ENCODE peak calls at places on chromosomes 11 and 22, in eight cellular contexts. O is heart right ventricle, R is OCI-LY7, G is lung, C is kidney, A is Peyer's patch, V is hepatocyte, P is colonic mucosa. B is an unnamed sample. For H3K9me3, the result is how much of the 10 kb centered on the place peaks cover.

GRCh38 chr22:31148516-31148915 is 8.2 kb upstream of the PLA2G3 start:
- DNase-seq in O (peak), A (no peak), G (no peak), V (no peak), P (no peak), C (no peak), R (no peak), B (no peak)

GRCh38 chr11:14446701-14447169 is 52.9 kb downstream of the COPB1 start:
- DNase-seq in R (no peak), C (no peak), G (no peak), V (no peak), P (no peak), A (no peak), O (no peak), B (no peak)

GRCh38 chr22:38871360-38872171 is 450 bp downstream of the CBX6 start:
- DNase-seq in O (no peak), V (peak), P (no peak), C (peak), G (no peak), A (peak), R (peak), B (peak)

GRCh38 chr11:85831050-85831449 is 20.1 kb upstream of the SYTL2 start:
- DNase-seq in G (no peak), R (no peak), P (no peak), O (no peak), C (no peak), A (no peak), V (no peak), B (no peak)

GRCh38 chr11:83724704-83725114 is 438.5 kb upstream of the CCDC90B start:
- DNase-seq in G (peak), A (no peak), V (peak), C (no peak), O (peak), R (no peak), P (no peak), B (no peak)

GRCh38 chr11:85626496-85626895 is 648 bp downstream of the DLG2 start:
- DNase-seq in G (peak), C (no peak), P (no peak), A (no peak), V (peak), O (no peak), R (no peak), B (no peak)

GRCh38 chr11:115751244-115751643 is 247.0 kb upstream of the CADM1 start:
- DNase-seq in O (no peak), G (no peak), V (no peak), P (no peak), C (no peak), A (no peak), R (no peak), B (no peak)

GRCh38 chr22:38468761-38469305 is 937 bp downstream of the KDELR3 start:
- DNase-seq in R (no peak), G (no peak), A (no peak), P (no peak), O (no peak), V (peak), C (peak), B (no peak)

GRCh38 chr11:58330861-58331260 is 28.0 kb downstream of the OR5B17 start:
- DNase-seq in R (no peak), O (no peak), C (no peak), G (no peak), V (no peak), P (no peak), A (no peak), B (no peak)

GRCh38 chr11:67269401-67270255 is 3.4 kb downstream of the GRK2 start:
- DNase-seq in V (no peak), O (no peak), P (peak), R (peak), C (peak), G (no peak), A (peak), B (no peak)

DNA sequence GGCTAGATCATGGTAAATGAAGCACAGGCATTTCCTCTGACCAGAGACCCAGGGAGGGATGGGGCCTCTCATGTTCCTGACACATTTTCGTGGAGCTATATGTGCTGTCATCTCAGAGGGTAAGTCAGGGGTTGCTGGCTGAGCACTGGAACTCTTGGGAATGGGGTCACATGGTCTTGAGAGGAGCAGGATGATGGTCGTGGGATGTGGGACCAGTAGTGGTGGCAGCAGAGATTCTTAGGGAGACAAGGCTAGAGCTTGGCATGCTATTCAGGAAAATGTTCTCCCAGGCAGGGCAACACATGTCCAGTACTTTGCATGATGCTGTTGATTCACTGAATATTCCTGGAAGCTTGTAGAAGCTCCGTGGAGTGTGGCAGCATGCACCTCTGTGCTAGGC is 31.5 kb upstream of the TTC12 start:
- DNase-seq in C (no peak), G (no peak), O (no peak), A (no peak), R (no peak), V (no peak), P (no peak), B (no peak)
- H3K9me3 ChIP-seq in C (under half), G (under half), O (under half), A (under half), R (under half), V (under half), P (under half), B (under half)

GRCh38 chr22:19964701-19965386 is 23.2 kb upstream of the TXNRD2 start:
- DNase-seq in C (peak), P (no peak), A (no peak), G (no peak), O (no peak), R (no peak), V (no peak), B (no peak)
- H3K27ac ChIP-seq in C (no peak), P (no peak), A (no peak), G (no peak), O (no peak), R (no peak), V (peak), B (no peak)

DNA sequence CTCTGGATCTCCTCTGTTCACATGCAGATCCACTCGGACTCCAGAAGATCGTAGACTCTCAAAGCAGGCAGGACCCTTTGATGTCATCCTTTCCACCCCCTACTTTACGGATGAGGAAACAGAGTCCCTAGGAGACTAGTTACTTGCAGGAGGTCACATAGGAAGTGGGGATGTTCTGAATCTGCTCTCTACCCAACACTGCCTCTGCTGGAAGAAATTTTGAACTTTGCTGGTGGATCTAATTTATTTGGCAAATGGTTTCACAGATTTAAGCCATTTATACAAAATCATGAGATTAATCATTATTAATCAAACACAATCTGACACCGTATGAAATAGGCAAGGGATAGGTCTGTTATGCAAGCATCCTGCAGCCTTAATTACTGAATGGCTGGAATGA is 55.0 kb upstream of the USP47 start:
- DNase-seq in O (no peak), R (no peak), A (no peak), G (no peak), P (no peak), C (no peak), V (peak), B (no peak)
- TF ChIP-seq CTCF in O (peak), R (peak), A (no peak), G (no peak), P (peak), C (peak), V (peak), B (no peak)

GRCh38 chr11:91946397-91947090 is 278.1 kb upstream of the FAT3 start:
- DNase-seq in C (no peak), A (no peak), G (no peak), O (no peak), R (no peak), V (no peak), P (no peak), B (no peak)
- H3K9me3 ChIP-seq in C (under half), A (under half), G (under half), O (under half), R (under half), V (under half), P (under half), B (under half)

GRCh38 chr11:44596541-44597276 is 31.2 kb downstream of the CD82 start:
- DNase-seq in V (no peak), P (no peak), A (peak), G (no peak), C (no peak), O (no peak), R (peak), B (peak)
- H3K27ac ChIP-seq in V (no peak), P (no peak), A (peak), G (peak), C (no peak), O (peak), R (peak), B (peak)

GRCh38 chr11:132147464-132147863 is 777.0 kb downstream of the NTM start:
- DNase-seq in A (no peak), R (no peak), V (no peak), P (no peak), G (no peak), O (no peak), C (no peak), B (no peak)
- TF ChIP-seq CTCF in A (no peak), R (no peak), V (no peak), P (no peak), G (no peak), O (no peak), C (no peak), B (no peak)

GRCh38 chr11:99884750-99885149 is 802.3 kb upstream of the ARHGAP42 start:
- DNase-seq in C (no peak), R (no peak), V (no peak), G (no peak), O (no peak), P (no peak), A (no peak), B (no peak)
- H3K9me3 ChIP-seq in C (under half), R (under half), V (under half), G (under half), O (under half), P (under half), A (under half), B (under half)

GRCh38 chr22:33803371-33803770 is 116.9 kb downstream of the LARGE1 start:
- DNase-seq in R (no peak), V (peak), C (no peak), G (no peak), P (no peak), A (no peak), O (no peak), B (no peak)
- H3K27ac ChIP-seq in R (no peak), V (peak), C (no peak), G (peak), P (peak), A (peak), O (no peak), B (no peak)

B was measured in CD4-positive, alpha-beta T cell.